ENCODE peak calls at places on chromosomes 13 and 19, in four cellular contexts. C is NCI-H1930, O is AG04450, G is globus pallidus. T is an unnamed sample.

GRCh38 chr13:35690546-35690945 is 214.1 kb upstream of the MAB21L1 start:
- DNase-seq in C (no peak), G (peak), O (no peak), T (no peak)

GRCh38 chr13:31023126-31023525 is 90.7 kb downstream of the TEX26 start:
- DNase-seq in C (no peak), O (no peak), G (no peak), T (no peak)

GRCh38 chr13:20136781-20137703 is 23.8 kb downstream of the GJA3 start:
- DNase-seq in C (peak), G (no peak), O (no peak), T (no peak)

GRCh38 chr13:43959291-43959690 is 79.6 kb downstream of the LACC1 start:
- DNase-seq in G (no peak), O (no peak), C (no peak), T (no peak)

GRCh38 chr13:106650690-106651205 is 82.8 kb upstream of the ARGLU1 start:
- DNase-seq in G (no peak), C (no peak), O (no peak), T (peak)

GRCh38 chr19:33273881-33274662 is 28.3 kb downstream of the CEBPA start:
- DNase-seq in G (no peak), C (no peak), O (peak), T (peak)

GRCh38 chr13:39692650-39693438 is 37.4 kb downstream of the COG6 start:
- DNase-seq in O (no peak), C (no peak), G (peak), T (no peak)

GRCh38 chr13:104525467-104525866 is 1459.2 kb upstream of the SLC10A2 start:
- DNase-seq in O (no peak), C (no peak), G (no peak), T (no peak)

GRCh38 chr13:112893570-112894422 is 75.2 kb upstream of the MCF2L start:
- DNase-seq in G (peak), O (no peak), C (peak), T (no peak)

GRCh38 chr19:30551271-30551670 is 179.1 kb downstream of the ZNF536 start:
- DNase-seq in C (no peak), O (no peak), G (no peak), T (no peak)

GRCh38 chr19:36672368-36672767 is 5.7 kb upstream of the ZNF461 start:
- DNase-seq in O (no peak), G (no peak), C (no peak), T (no peak)

GRCh38 chr19:58021541-58022282 is 12.1 kb upstream of the ZSCAN1 start:
- DNase-seq in G (peak), O (no peak), C (peak), T (no peak)

GRCh38 chr19:4051175-4052101 is 15.3 kb downstream of the ZBTB7A start:
- DNase-seq in O (no peak), G (no peak), C (no peak), T (peak)

GRCh38 chr19:18428837-18429674 is 8.9 kb downstream of the ISYNA1 start:
- DNase-seq in G (peak), C (peak), O (no peak), T (peak)

GRCh38 chr13:63124863-63125262 is 1709.2 kb upstream of the PCDH20 start:
- DNase-seq in O (no peak), C (no peak), G (no peak), T (no peak)

GRCh38 chr19:13430790-13431582 is 75.3 kb downstream of the CACNA1A start:
- DNase-seq in C (no peak), G (no peak), O (peak), T (peak)

GRCh38 chr13:109376936-109377335 is 409.4 kb downstream of the IRS2 start:
- DNase-seq in O (no peak), G (no peak), C (no peak), T (no peak)

GRCh38 chr13:35771898-35772297 is 295.4 kb upstream of the MAB21L1 start:
- DNase-seq in G (no peak), O (peak), C (no peak), T (no peak)

GRCh38 chr13:50082426-50083283 is 67.4 kb downstream of the KCNRG start:
- DNase-seq in O (no peak), G (no peak), C (peak), T (peak)

GRCh38 chr13:111363121-111363520 is 42.7 kb downstream of the TEX29 start:
- DNase-seq in O (no peak), C (no peak), G (no peak), T (no peak)

GRCh38 chr13:110469597-110469996 is 91.9 kb downstream of the RAB20 start:
- DNase-seq in G (no peak), C (no peak), O (no peak), T (no peak)